ENCODE peak calls at places on chromosomes 13 and 19, in eight cellular contexts. One of them, this sample, is unnamed.

GRCh38 chr19:50558449-50558848 is 9.8 kb downstream of the LRRC4B start:
- DNase-seq in spleen: no peak
- DNase-seq in left ventricle myocardium inferior: no peak
- DNase-seq in H1: no peak
- DNase-seq in epithelial cell of esophagus: no peak
- DNase-seq in fibroblast of mammary gland: no peak
- DNase-seq in tibial nerve: no peak
- DNase-seq in right lobe of liver: no peak
- DNase-seq in this sample: no peak

GRCh38 chr19:45467115-45467455 is 711 bp upstream of the FOSB start:
- DNase-seq in tibial nerve: no peak
- DNase-seq in epithelial cell of esophagus: no peak
- DNase-seq in fibroblast of mammary gland: no peak
- DNase-seq in spleen: no peak
- DNase-seq in right lobe of liver: no peak
- DNase-seq in left ventricle myocardium inferior: no peak
- DNase-seq in H1: no peak
- DNase-seq in this sample: no peak

GRCh38 chr13:110559429-110559943 is 2.0 kb downstream of the RAB20 start:
- DNase-seq in left ventricle myocardium inferior: peak
- DNase-seq in H1: no peak
- DNase-seq in tibial nerve: no peak
- DNase-seq in right lobe of liver: peak
- DNase-seq in epithelial cell of esophagus: no peak
- DNase-seq in spleen: peak
- DNase-seq in fibroblast of mammary gland: no peak
- DNase-seq in this sample: no peak

GRCh38 chr19:17020823-17021222 is 5.8 kb downstream of the CPAMD8 start:
- DNase-seq in left ventricle myocardium inferior: no peak
- DNase-seq in spleen: no peak
- DNase-seq in right lobe of liver: no peak
- DNase-seq in epithelial cell of esophagus: no peak
- DNase-seq in tibial nerve: no peak
- DNase-seq in H1: no peak
- DNase-seq in fibroblast of mammary gland: peak
- DNase-seq in this sample: no peak

GRCh38 chr19:11390933-11391680 is 7.0 kb upstream of the EPOR start:
- DNase-seq in H1: no peak
- DNase-seq in epithelial cell of esophagus: no peak
- DNase-seq in fibroblast of mammary gland: no peak
- DNase-seq in right lobe of liver: no peak
- DNase-seq in tibial nerve: no peak
- DNase-seq in left ventricle myocardium inferior: no peak
- DNase-seq in spleen: no peak
- DNase-seq in this sample: no peak

GRCh38 chr13:96090240-96091101 is 564 bp downstream of the HS6ST3 start:
- DNase-seq in H1: no peak
- DNase-seq in tibial nerve: no peak
- DNase-seq in fibroblast of mammary gland: peak
- DNase-seq in left ventricle myocardium inferior: peak
- DNase-seq in spleen: no peak
- DNase-seq in epithelial cell of esophagus: peak
- DNase-seq in right lobe of liver: peak
- DNase-seq in this sample: peak

GRCh38 chr13:110702591-110703526 is 3.1 kb downstream of the CARS2 start:
- DNase-seq in tibial nerve: no peak
- DNase-seq in left ventricle myocardium inferior: no peak
- DNase-seq in fibroblast of mammary gland: peak
- DNase-seq in spleen: peak
- DNase-seq in right lobe of liver: no peak
- DNase-seq in epithelial cell of esophagus: peak
- DNase-seq in H1: no peak
- DNase-seq in this sample: no peak

GRCh38 chr19:58154679-58155648 is 4.4 kb upstream of the ZNF329 start:
- DNase-seq in left ventricle myocardium inferior: peak
- DNase-seq in fibroblast of mammary gland: peak
- DNase-seq in epithelial cell of esophagus: peak
- DNase-seq in H1: peak
- DNase-seq in spleen: peak
- DNase-seq in tibial nerve: peak
- DNase-seq in right lobe of liver: peak
- DNase-seq in this sample: peak

GRCh38 chr13:47372742-47373141 is 475.9 kb upstream of the HTR2A start:
- DNase-seq in left ventricle myocardium inferior: no peak
- DNase-seq in H1: no peak
- DNase-seq in right lobe of liver: no peak
- DNase-seq in tibial nerve: no peak
- DNase-seq in spleen: no peak
- DNase-seq in epithelial cell of esophagus: no peak
- DNase-seq in fibroblast of mammary gland: peak
- DNase-seq in this sample: no peak

GRCh38 chr13:51385114-51385513 is 45.6 kb downstream of the SERPINE3 start:
- DNase-seq in tibial nerve: no peak
- DNase-seq in H1: no peak
- DNase-seq in epithelial cell of esophagus: no peak
- DNase-seq in left ventricle myocardium inferior: no peak
- DNase-seq in fibroblast of mammary gland: no peak
- DNase-seq in right lobe of liver: no peak
- DNase-seq in spleen: no peak
- DNase-seq in this sample: no peak

GRCh38 chr13:36310417-36311108 is 12.9 kb upstream of the CCDC169 start:
- DNase-seq in fibroblast of mammary gland: peak
- DNase-seq in tibial nerve: no peak
- DNase-seq in epithelial cell of esophagus: no peak
- DNase-seq in H1: no peak
- DNase-seq in spleen: no peak
- DNase-seq in left ventricle myocardium inferior: no peak
- DNase-seq in right lobe of liver: no peak
- DNase-seq in this sample: no peak

GRCh38 chr13:30266751-30267150 is 40.6 kb downstream of the KATNAL1 start:
- DNase-seq in tibial nerve: no peak
- DNase-seq in right lobe of liver: no peak
- DNase-seq in H1: no peak
- DNase-seq in spleen: no peak
- DNase-seq in epithelial cell of esophagus: no peak
- DNase-seq in fibroblast of mammary gland: no peak
- DNase-seq in left ventricle myocardium inferior: no peak
- DNase-seq in this sample: no peak

GRCh38 chr13:27797228-27797624 is 4.9 kb downstream of the GSX1 start:
- DNase-seq in fibroblast of mammary gland: peak
- DNase-seq in tibial nerve: no peak
- DNase-seq in epithelial cell of esophagus: peak
- DNase-seq in left ventricle myocardium inferior: no peak
- DNase-seq in right lobe of liver: no peak
- DNase-seq in H1: no peak
- DNase-seq in spleen: no peak
- DNase-seq in this sample: peak

GRCh38 chr19:51572415-51572814 is 1.3 kb downstream of the ZNF175 start:
- DNase-seq in H1: no peak
- DNase-seq in tibial nerve: no peak
- DNase-seq in epithelial cell of esophagus: no peak
- DNase-seq in fibroblast of mammary gland: peak
- DNase-seq in spleen: no peak
- DNase-seq in left ventricle myocardium inferior: no peak
- DNase-seq in right lobe of liver: no peak
- DNase-seq in this sample: no peak

GRCh38 chr19:5913739-5914357 is at the start of gene CAPS:
- DNase-seq in fibroblast of mammary gland: peak
- DNase-seq in spleen: no peak
- DNase-seq in tibial nerve: no peak
- DNase-seq in H1: no peak
- DNase-seq in epithelial cell of esophagus: peak
- DNase-seq in right lobe of liver: peak
- DNase-seq in left ventricle myocardium inferior: peak
- DNase-seq in this sample: no peak

DNA sequence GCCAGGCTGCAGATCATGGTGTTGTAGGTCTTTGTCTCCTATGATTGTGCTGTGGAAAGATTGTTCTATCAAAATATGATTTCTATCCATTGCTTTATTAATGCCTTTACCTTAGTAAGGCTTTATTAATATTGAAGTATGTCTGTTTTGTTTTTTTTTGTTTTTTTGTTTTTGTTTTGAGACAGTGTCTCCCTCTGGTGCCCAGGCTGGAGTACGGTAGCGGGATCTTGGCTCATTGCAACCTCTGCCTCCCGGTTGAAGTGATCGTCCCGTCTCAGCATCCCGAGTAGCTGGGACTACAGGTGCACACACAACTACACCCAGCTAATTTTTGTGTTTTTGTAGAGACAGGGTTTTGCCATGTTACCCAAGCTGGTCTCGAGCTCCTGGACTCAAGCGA is 7.7 kb downstream of the IRGC start:
- DNase-seq in fibroblast of mammary gland: peak
- DNase-seq in tibial nerve: no peak
- DNase-seq in H1: no peak
- DNase-seq in right lobe of liver: no peak
- DNase-seq in epithelial cell of esophagus: peak
- DNase-seq in left ventricle myocardium inferior: no peak
- DNase-seq in spleen: no peak
- DNase-seq in this sample: no peak
- TF ChIP-seq CTCF in fibroblast of mammary gland: peak
- TF ChIP-seq CTCF in tibial nerve: no peak
- TF ChIP-seq CTCF in H1: peak
- TF ChIP-seq CTCF in right lobe of liver: no peak
- TF ChIP-seq CTCF in epithelial cell of esophagus: peak
- TF ChIP-seq CTCF in left ventricle myocardium inferior: no peak
- TF ChIP-seq CTCF in spleen: no peak
- TF ChIP-seq CTCF in this sample: no peak

DNA sequence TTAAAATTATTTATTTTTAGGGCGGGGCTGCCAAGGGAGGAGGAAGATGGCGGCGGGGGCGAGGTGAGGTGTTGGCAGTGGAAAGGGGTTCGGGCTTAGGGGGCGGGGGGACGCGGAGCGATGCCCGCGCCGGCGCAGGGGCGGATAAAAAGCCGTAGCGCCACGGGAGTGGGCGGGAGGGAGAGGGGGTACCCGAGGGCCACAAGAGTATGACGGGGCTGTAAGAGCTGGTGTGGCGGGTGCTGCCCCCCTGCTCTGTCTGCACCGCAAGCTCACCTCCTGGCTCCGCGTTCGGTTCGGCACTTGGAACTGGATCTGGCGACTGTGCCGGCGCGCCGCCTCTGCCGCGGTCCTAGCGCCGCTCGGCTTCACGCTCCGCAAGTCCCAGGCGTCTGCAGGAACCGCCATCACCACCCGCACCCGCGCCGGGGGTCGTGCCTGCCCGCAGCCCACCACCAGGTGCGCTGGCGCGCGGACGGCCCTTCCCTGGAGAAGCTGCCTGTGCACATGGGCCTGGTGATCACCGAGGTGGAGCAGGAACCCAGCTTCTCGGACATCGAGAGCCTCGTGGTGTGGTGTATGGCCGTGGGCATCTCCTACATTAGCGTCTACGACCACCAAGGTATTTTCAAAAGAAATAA is 265.2 kb upstream of the SGCG start:
- DNase-seq in epithelial cell of esophagus: peak
- DNase-seq in tibial nerve: no peak
- DNase-seq in fibroblast of mammary gland: peak
- DNase-seq in left ventricle myocardium inferior: peak
- DNase-seq in spleen: no peak
- DNase-seq in right lobe of liver: no peak
- DNase-seq in H1: peak
- DNase-seq in this sample: peak
- TF ChIP-seq CTCF in epithelial cell of esophagus: no peak
- TF ChIP-seq CTCF in tibial nerve: no peak
- TF ChIP-seq CTCF in fibroblast of mammary gland: no peak
- TF ChIP-seq CTCF in left ventricle myocardium inferior: no peak
- TF ChIP-seq CTCF in spleen: no peak
- TF ChIP-seq CTCF in right lobe of liver: no peak
- TF ChIP-seq CTCF in H1: peak
- TF ChIP-seq CTCF in this sample: peak

GRCh38 chr19:12777217-12778019 is 2.1 kb upstream of the HOOK2 start:
- DNase-seq in tibial nerve: peak
- DNase-seq in H1: no peak
- DNase-seq in fibroblast of mammary gland: peak
- DNase-seq in epithelial cell of esophagus: peak
- DNase-seq in right lobe of liver: peak
- DNase-seq in left ventricle myocardium inferior: peak
- DNase-seq in spleen: peak
- DNase-seq in this sample: peak

GRCh38 chr19:12774588-12775555 is at the start of gene HOOK2:
- DNase-seq in H1: no peak
- DNase-seq in left ventricle myocardium inferior: no peak
- DNase-seq in tibial nerve: peak
- DNase-seq in epithelial cell of esophagus: peak
- DNase-seq in fibroblast of mammary gland: no peak
- DNase-seq in right lobe of liver: peak
- DNase-seq in spleen: peak
- DNase-seq in this sample: no peak

GRCh38 chr19:12772323-12772722 is 3.0 kb downstream of the HOOK2 start:
- DNase-seq in spleen: no peak
- DNase-seq in left ventricle myocardium inferior: peak
- DNase-seq in H1: no peak
- DNase-seq in right lobe of liver: no peak
- DNase-seq in tibial nerve: no peak
- DNase-seq in fibroblast of mammary gland: no peak
- DNase-seq in epithelial cell of esophagus: no peak
- DNase-seq in this sample: no peak

GRCh38 chr19:12770922-12771321 is 4.4 kb downstream of the HOOK2 start:
- DNase-seq in tibial nerve: no peak
- DNase-seq in right lobe of liver: no peak
- DNase-seq in fibroblast of mammary gland: no peak
- DNase-seq in H1: no peak
- DNase-seq in spleen: no peak
- DNase-seq in left ventricle myocardium inferior: no peak
- DNase-seq in epithelial cell of esophagus: no peak
- DNase-seq in this sample: no peak

GRCh38 chr19:12773571-12773970 is 1.8 kb downstream of the HOOK2 start:
- DNase-seq in H1: no peak
- DNase-seq in right lobe of liver: no peak
- DNase-seq in epithelial cell of esophagus: peak
- DNase-seq in left ventricle myocardium inferior: peak
- DNase-seq in tibial nerve: no peak
- DNase-seq in spleen: no peak
- DNase-seq in fibroblast of mammary gland: peak
- DNase-seq in this sample: no peak
- TF ChIP-seq CTCF in H1: peak
- TF ChIP-seq CTCF in right lobe of liver: peak
- TF ChIP-seq CTCF in epithelial cell of esophagus: peak
- TF ChIP-seq CTCF in left ventricle myocardium inferior: peak
- TF ChIP-seq CTCF in tibial nerve: no peak
- TF ChIP-seq CTCF in spleen: no peak
- TF ChIP-seq CTCF in fibroblast of mammary gland: peak
- TF ChIP-seq CTCF in this sample: no peak

DNA sequence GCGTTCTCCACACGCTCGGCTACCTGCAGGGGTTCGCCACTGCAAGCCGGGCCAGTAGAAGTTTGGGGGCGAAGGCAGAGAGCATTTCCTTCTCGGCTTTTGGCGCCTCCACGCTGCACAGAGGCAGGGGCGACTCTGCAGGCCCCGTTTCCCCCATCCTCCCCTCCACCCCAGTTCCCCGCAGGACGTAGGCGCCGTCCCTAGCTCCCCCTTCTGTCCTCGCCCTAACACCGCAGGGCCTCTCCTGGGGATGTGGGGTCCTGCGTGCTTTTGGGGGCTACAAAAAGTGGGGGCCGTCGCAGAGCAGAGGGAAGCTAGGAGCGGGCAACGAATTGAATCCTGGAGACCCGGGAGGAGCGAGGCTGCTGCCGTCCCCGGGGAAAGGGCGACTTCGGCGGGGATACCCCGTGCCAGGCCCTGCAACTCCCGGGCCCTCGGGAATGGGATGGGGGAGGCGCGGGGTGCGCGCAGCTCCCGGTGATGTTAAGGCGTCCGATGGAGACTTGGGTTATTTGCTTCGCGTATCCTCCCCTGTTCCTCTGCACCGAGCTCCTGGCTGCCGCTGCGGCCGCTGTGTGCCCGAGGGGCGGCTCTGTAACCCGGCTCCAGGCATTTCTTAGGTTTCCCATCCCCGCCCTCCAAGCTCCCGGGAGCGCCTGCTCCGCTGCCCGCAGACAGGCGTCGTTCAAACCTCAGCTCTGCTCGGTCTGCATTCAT is 255.9 kb upstream of the SOX21 start:
- DNase-seq in tibial nerve: no peak
- DNase-seq in epithelial cell of esophagus: peak
- DNase-seq in fibroblast of mammary gland: no peak
- DNase-seq in H1: no peak
- DNase-seq in spleen: no peak
- DNase-seq in left ventricle myocardium inferior: no peak
- DNase-seq in right lobe of liver: no peak
- DNase-seq in this sample: peak
- TF ChIP-seq CTCF in tibial nerve: no peak
- TF ChIP-seq CTCF in epithelial cell of esophagus: no peak
- TF ChIP-seq CTCF in fibroblast of mammary gland: no peak
- TF ChIP-seq CTCF in H1: peak
- TF ChIP-seq CTCF in spleen: no peak
- TF ChIP-seq CTCF in left ventricle myocardium inferior: no peak
- TF ChIP-seq CTCF in right lobe of liver: no peak
- TF ChIP-seq CTCF in this sample: no peak